ENCODE peak calls at places on chromosome 17, in seven cellular contexts. One of them, this sample, is unnamed.

GRCh38 chr17:15392326-15392739 is 50.9 kb upstream of the TEKT3 start:
- DNase-seq in neural progenitor cell: no peak
- DNase-seq in AG09319: peak
- DNase-seq in RWPE2: no peak
- DNase-seq in lower lobe of right lung: no peak
- DNase-seq in esophagus squamous epithelium: no peak
- DNase-seq in colonic mucosa: no peak
- DNase-seq in this sample: no peak

GRCh38 chr17:63634163-63634562 is 11.9 kb downstream of the MAP3K3 start:
- DNase-seq in neural progenitor cell: peak
- DNase-seq in AG09319: no peak
- DNase-seq in RWPE2: no peak
- DNase-seq in lower lobe of right lung: no peak
- DNase-seq in esophagus squamous epithelium: no peak
- DNase-seq in colonic mucosa: no peak
- DNase-seq in this sample: peak

GRCh38 chr17:75516255-75516618 is at the start of gene TSEN54:
- DNase-seq in neural progenitor cell: peak
- DNase-seq in AG09319: peak
- DNase-seq in RWPE2: peak
- DNase-seq in lower lobe of right lung: peak
- DNase-seq in esophagus squamous epithelium: peak
- DNase-seq in colonic mucosa: peak
- DNase-seq in this sample: peak

GRCh38 chr17:20225162-20226115 is 216.3 kb downstream of the SPECC1 start:
- DNase-seq in neural progenitor cell: no peak
- DNase-seq in AG09319: no peak
- DNase-seq in RWPE2: no peak
- DNase-seq in lower lobe of right lung: no peak
- DNase-seq in esophagus squamous epithelium: no peak
- DNase-seq in colonic mucosa: no peak
- DNase-seq in this sample: peak

GRCh38 chr17:61495161-61495857 is 43.1 kb downstream of the TBX4 start:
- DNase-seq in neural progenitor cell: no peak
- DNase-seq in AG09319: peak
- DNase-seq in RWPE2: no peak
- DNase-seq in lower lobe of right lung: no peak
- DNase-seq in esophagus squamous epithelium: no peak
- DNase-seq in colonic mucosa: no peak
- DNase-seq in this sample: peak

GRCh38 chr17:63222655-63223054 is 223.5 kb downstream of the CYB561 start:
- DNase-seq in neural progenitor cell: no peak
- DNase-seq in AG09319: no peak
- DNase-seq in RWPE2: no peak
- DNase-seq in lower lobe of right lung: no peak
- DNase-seq in esophagus squamous epithelium: no peak
- DNase-seq in colonic mucosa: no peak
- DNase-seq in this sample: peak

GRCh38 chr17:683499-684254 is 31.0 kb downstream of the VPS53 start:
- DNase-seq in neural progenitor cell: no peak
- DNase-seq in AG09319: no peak
- DNase-seq in RWPE2: no peak
- DNase-seq in lower lobe of right lung: no peak
- DNase-seq in esophagus squamous epithelium: no peak
- DNase-seq in colonic mucosa: no peak
- DNase-seq in this sample: no peak

GRCh38 chr17:4559139-4559791 is 1.1 kb downstream of the GGT6 start:
- DNase-seq in neural progenitor cell: no peak
- DNase-seq in AG09319: no peak
- DNase-seq in RWPE2: peak
- DNase-seq in lower lobe of right lung: peak
- DNase-seq in esophagus squamous epithelium: no peak
- DNase-seq in colonic mucosa: peak
- DNase-seq in this sample: no peak

GRCh38 chr17:55086635-55087058 is 118.1 kb downstream of the STXBP4 start:
- DNase-seq in neural progenitor cell: no peak
- DNase-seq in AG09319: peak
- DNase-seq in RWPE2: no peak
- DNase-seq in lower lobe of right lung: no peak
- DNase-seq in esophagus squamous epithelium: no peak
- DNase-seq in colonic mucosa: no peak
- DNase-seq in this sample: peak

GRCh38 chr17:63571632-63572310 is 21.5 kb downstream of the DCAF7 start:
- DNase-seq in neural progenitor cell: no peak
- DNase-seq in AG09319: peak
- DNase-seq in RWPE2: no peak
- DNase-seq in lower lobe of right lung: no peak
- DNase-seq in esophagus squamous epithelium: no peak
- DNase-seq in colonic mucosa: no peak
- DNase-seq in this sample: peak

GRCh38 chr17:11140501-11140900 is 100.5 kb upstream of the SHISA6 start:
- DNase-seq in neural progenitor cell: no peak
- DNase-seq in AG09319: no peak
- DNase-seq in RWPE2: no peak
- DNase-seq in lower lobe of right lung: no peak
- DNase-seq in esophagus squamous epithelium: no peak
- DNase-seq in colonic mucosa: no peak
- DNase-seq in this sample: peak

GRCh38 chr17:33014751-33015150 is 23.1 kb downstream of the SPACA3 start:
- DNase-seq in neural progenitor cell: no peak
- DNase-seq in AG09319: no peak
- DNase-seq in RWPE2: no peak
- DNase-seq in lower lobe of right lung: no peak
- DNase-seq in esophagus squamous epithelium: no peak
- DNase-seq in colonic mucosa: no peak
- DNase-seq in this sample: no peak

GRCh38 chr17:64596439-64596838 is 65.7 kb downstream of the SMURF2 start:
- DNase-seq in neural progenitor cell: no peak
- DNase-seq in AG09319: no peak
- DNase-seq in RWPE2: no peak
- DNase-seq in lower lobe of right lung: no peak
- DNase-seq in esophagus squamous epithelium: no peak
- DNase-seq in colonic mucosa: no peak
- DNase-seq in this sample: no peak

GRCh38 chr17:15262291-15263205 is 2.6 kb downstream of the PMP22 start:
- DNase-seq in neural progenitor cell: peak
- DNase-seq in AG09319: peak
- DNase-seq in RWPE2: no peak
- DNase-seq in lower lobe of right lung: peak
- DNase-seq in esophagus squamous epithelium: peak
- DNase-seq in colonic mucosa: peak
- DNase-seq in this sample: no peak

GRCh38 chr17:39167492-39167891 is 1.5 kb upstream of the ARL5C start:
- DNase-seq in neural progenitor cell: no peak
- DNase-seq in AG09319: no peak
- DNase-seq in RWPE2: no peak
- DNase-seq in lower lobe of right lung: no peak
- DNase-seq in esophagus squamous epithelium: no peak
- DNase-seq in colonic mucosa: no peak
- DNase-seq in this sample: no peak

DNA sequence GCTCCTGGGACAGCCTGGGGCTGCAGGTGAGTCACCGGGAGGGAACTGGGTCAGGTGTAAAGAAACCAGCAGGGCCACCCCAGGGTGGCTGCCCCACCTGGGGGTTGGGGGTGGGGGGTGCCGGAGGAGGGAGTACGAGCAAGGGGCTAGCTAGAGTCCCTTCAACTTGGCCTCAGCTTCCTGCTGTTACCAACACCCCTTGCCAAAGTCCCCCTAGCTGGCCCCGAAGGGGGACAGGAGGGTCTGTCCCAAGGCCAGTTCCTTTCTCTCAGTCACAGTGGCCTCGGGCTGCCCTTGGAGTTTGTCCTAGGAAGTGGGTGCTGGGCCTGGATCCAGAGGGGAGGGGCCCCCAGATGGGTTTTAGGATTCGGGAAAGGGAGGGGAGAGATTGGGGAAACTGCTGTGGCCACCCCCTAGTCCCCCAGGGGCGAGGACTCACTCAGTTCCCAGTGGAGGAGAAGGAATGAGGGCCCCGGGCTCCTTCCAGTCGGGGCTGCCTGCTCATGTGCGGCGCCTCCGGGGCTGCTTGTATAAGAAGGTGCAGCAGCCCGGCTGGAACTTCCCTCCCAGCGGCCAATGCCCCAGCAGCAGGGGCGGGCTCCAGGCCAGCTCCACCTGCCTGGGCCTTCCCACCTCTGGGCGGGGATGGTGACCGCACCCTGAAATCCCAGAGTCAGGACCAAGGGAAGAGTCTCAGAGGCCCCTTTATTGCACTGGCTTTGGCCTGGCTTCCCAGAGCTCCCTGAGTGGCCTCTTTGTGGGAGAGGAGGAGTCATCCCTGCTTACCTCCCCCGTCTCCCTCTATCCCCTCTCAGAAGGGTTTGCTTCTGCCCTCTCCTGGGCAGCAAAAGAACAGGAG is 7.3 kb downstream of the ARHGAP27 start:
- DNase-seq in neural progenitor cell: peak
- DNase-seq in AG09319: no peak
- DNase-seq in RWPE2: peak
- DNase-seq in lower lobe of right lung: peak
- DNase-seq in esophagus squamous epithelium: no peak
- DNase-seq in colonic mucosa: peak
- DNase-seq in this sample: peak
- TF ChIP-seq CTCF in neural progenitor cell: peak
- TF ChIP-seq CTCF in AG09319: peak
- TF ChIP-seq CTCF in RWPE2: peak
- TF ChIP-seq CTCF in lower lobe of right lung: no peak
- TF ChIP-seq CTCF in esophagus squamous epithelium: no peak
- TF ChIP-seq CTCF in colonic mucosa: peak
- TF ChIP-seq CTCF in this sample: peak

GRCh38 chr17:30588798-30589247 is 111.6 kb downstream of the GOSR1 start:
- DNase-seq in neural progenitor cell: no peak
- DNase-seq in AG09319: no peak
- DNase-seq in RWPE2: no peak
- DNase-seq in lower lobe of right lung: no peak
- DNase-seq in esophagus squamous epithelium: no peak
- DNase-seq in colonic mucosa: no peak
- DNase-seq in this sample: no peak

GRCh38 chr17:30580916-30581315 is 103.7 kb downstream of the GOSR1 start:
- DNase-seq in neural progenitor cell: no peak
- DNase-seq in AG09319: no peak
- DNase-seq in RWPE2: no peak
- DNase-seq in lower lobe of right lung: no peak
- DNase-seq in esophagus squamous epithelium: no peak
- DNase-seq in colonic mucosa: no peak
- DNase-seq in this sample: no peak

GRCh38 chr17:30589431-30589830 is 112.2 kb downstream of the GOSR1 start:
- DNase-seq in neural progenitor cell: no peak
- DNase-seq in AG09319: no peak
- DNase-seq in RWPE2: no peak
- DNase-seq in lower lobe of right lung: no peak
- DNase-seq in esophagus squamous epithelium: no peak
- DNase-seq in colonic mucosa: no peak
- DNase-seq in this sample: no peak

GRCh38 chr17:30586818-30587595 is 109.8 kb downstream of the GOSR1 start:
- DNase-seq in neural progenitor cell: no peak
- DNase-seq in AG09319: no peak
- DNase-seq in RWPE2: no peak
- DNase-seq in lower lobe of right lung: no peak
- DNase-seq in esophagus squamous epithelium: no peak
- DNase-seq in colonic mucosa: no peak
- DNase-seq in this sample: no peak

GRCh38 chr17:30584810-30585209 is 107.6 kb downstream of the GOSR1 start:
- DNase-seq in neural progenitor cell: no peak
- DNase-seq in AG09319: no peak
- DNase-seq in RWPE2: no peak
- DNase-seq in lower lobe of right lung: no peak
- DNase-seq in esophagus squamous epithelium: no peak
- DNase-seq in colonic mucosa: no peak
- DNase-seq in this sample: no peak
- TF ChIP-seq CTCF in neural progenitor cell: no peak
- TF ChIP-seq CTCF in AG09319: no peak
- TF ChIP-seq CTCF in RWPE2: no peak
- TF ChIP-seq CTCF in lower lobe of right lung: no peak
- TF ChIP-seq CTCF in esophagus squamous epithelium: no peak
- TF ChIP-seq CTCF in colonic mucosa: no peak
- TF ChIP-seq CTCF in this sample: no peak

DNA sequence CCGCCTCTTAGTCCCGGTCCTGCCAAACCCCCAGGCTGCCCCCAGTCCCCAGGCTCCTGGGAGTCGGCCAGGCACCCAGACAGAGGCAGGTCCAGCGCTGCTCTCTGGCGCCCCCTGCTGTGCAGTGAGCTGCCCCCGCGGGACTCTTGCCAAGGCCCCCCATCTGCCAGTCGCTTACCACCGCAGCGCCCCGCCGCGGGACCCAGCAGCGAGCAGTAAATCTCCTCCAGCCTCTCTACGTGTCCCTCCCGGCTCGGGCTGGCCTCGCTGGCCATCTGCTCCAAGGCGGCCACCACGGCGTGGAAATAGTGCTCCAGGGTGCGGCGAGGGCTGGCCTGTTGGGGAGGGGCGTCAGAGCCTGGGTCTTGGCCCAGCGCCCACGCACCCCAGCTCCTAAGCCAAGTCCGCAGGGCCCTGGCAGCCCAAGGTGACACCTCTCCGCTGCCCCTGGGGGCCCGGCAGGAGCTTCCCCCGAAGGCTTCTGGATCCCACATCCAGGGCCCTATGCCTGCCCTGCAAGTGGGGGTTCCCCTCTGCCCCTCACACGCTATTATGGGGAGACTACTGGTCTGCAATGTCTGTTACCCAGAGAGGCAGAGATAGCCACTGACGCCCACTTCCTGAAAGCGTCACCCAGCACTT is 33.7 kb upstream of the MFSD6L start:
- DNase-seq in neural progenitor cell: peak
- DNase-seq in AG09319: no peak
- DNase-seq in RWPE2: no peak
- DNase-seq in lower lobe of right lung: peak
- DNase-seq in esophagus squamous epithelium: no peak
- DNase-seq in colonic mucosa: peak
- DNase-seq in this sample: peak
- TF ChIP-seq CTCF in neural progenitor cell: peak
- TF ChIP-seq CTCF in AG09319: peak
- TF ChIP-seq CTCF in RWPE2: peak
- TF ChIP-seq CTCF in lower lobe of right lung: peak
- TF ChIP-seq CTCF in esophagus squamous epithelium: peak
- TF ChIP-seq CTCF in colonic mucosa: peak
- TF ChIP-seq CTCF in this sample: peak

DNA sequence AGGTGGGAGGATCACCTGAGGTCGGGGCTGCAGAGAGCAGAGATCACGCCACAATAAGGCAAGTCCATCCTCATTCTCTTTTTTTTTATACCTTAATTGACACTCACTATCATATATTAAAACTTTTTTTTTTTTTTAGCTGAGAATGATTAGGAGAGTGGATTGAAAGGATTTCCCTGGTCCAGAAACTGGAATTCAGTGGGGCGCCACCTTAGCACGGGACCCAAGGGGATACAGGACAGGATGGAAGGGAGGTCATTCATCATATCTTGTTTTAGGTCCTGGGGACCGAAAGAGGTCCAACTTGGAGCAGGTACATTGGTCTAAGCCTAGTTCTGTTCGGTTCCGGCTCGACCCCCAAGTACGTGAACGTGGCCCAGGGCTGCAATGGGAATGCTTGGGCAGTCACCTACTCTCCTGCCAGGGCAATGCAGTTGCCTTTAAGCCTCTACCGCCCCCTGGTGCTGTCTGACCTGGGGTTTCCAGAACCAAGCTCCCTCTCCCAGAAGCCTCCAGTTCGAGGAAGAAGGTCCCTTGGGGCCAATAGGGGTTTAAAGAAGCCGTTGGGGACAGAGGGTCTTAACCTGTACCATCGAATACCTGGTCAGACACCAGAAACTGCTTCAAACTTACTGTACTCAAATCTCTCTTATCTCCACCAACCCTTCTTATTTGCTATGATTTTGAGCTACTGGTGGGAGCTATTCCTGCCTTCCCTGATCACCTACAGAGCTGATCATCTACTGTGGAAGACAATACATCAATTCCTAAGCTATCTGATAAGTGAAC is 19.9 kb upstream of the GPATCH8 start:
- DNase-seq in neural progenitor cell: peak
- DNase-seq in AG09319: no peak
- DNase-seq in RWPE2: no peak
- DNase-seq in lower lobe of right lung: peak
- DNase-seq in esophagus squamous epithelium: no peak
- DNase-seq in colonic mucosa: peak
- DNase-seq in this sample: peak
- TF ChIP-seq CTCF in neural progenitor cell: peak
- TF ChIP-seq CTCF in AG09319: peak
- TF ChIP-seq CTCF in RWPE2: peak
- TF ChIP-seq CTCF in lower lobe of right lung: peak
- TF ChIP-seq CTCF in esophagus squamous epithelium: peak
- TF ChIP-seq CTCF in colonic mucosa: peak
- TF ChIP-seq CTCF in this sample: peak